ENCODE peak calls at places on chromosomes 4 and X, in four cellular contexts. E is endothelial cell of umbilical vein, T is stomach, C is aorta. A is an unnamed sample.

GRCh38 chrX:9913041-9913440 is 54.1 kb upstream of the CLDN34 start:
- DNase-seq in T (no peak), C (no peak), E (no peak), A (no peak)

GRCh38 chrX:114675365-114675764 is 91.5 kb downstream of the HTR2C start:
- DNase-seq in T (no peak), E (no peak), C (no peak), A (no peak)

GRCh38 chr4:54784188-54784671 is 126.5 kb downstream of the KIT start:
- DNase-seq in C (peak), T (peak), E (no peak), A (peak)

GRCh38 chrX:23980063-23980462 is 46.9 kb downstream of the KLHL15 start:
- DNase-seq in T (no peak), E (no peak), C (no peak), A (no peak)

GRCh38 chr4:68451246-68452211 is 4.3 kb downstream of the TMPRSS11E start:
- DNase-seq in C (no peak), T (no peak), E (no peak), A (no peak)

GRCh38 chr4:182231080-182231479 is 12.1 kb upstream of the TENM3 start:
- DNase-seq in T (no peak), C (no peak), E (no peak), A (no peak)

GRCh38 chr4:7461171-7461570 is 26.4 kb upstream of the PSAPL1 start:
- DNase-seq in T (no peak), C (no peak), E (no peak), A (no peak)

GRCh38 chr4:21184788-21185187 is 484.5 kb downstream of the PACRGL start:
- DNase-seq in E (no peak), T (no peak), C (no peak), A (no peak)

GRCh38 chr4:608236-608635 is 17.1 kb upstream of the PDE6B start:
- DNase-seq in C (no peak), E (no peak), T (peak), A (no peak)

GRCh38 chr4:80333121-80333520 is 2.4 kb upstream of the CFAP299 start:
- DNase-seq in T (no peak), E (no peak), C (no peak), A (no peak)

GRCh38 chr4:8439914-8440490 is 521 bp downstream of the ACOX3 start:
- DNase-seq in C (no peak), T (no peak), E (no peak), A (no peak)

GRCh38 chr4:154707877-154708276 is 35.9 kb upstream of the LRAT start:
- DNase-seq in C (no peak), T (no peak), E (no peak), A (no peak)

GRCh38 chrX:150363561-150364346 is 637 bp downstream of the MAMLD1 start:
- DNase-seq in T (no peak), C (peak), E (peak), A (peak)

GRCh38 chr4:85986266-85986665 is 373.6 kb downstream of the MAPK10 start:
- DNase-seq in E (no peak), T (no peak), C (no peak), A (no peak)

GRCh38 chr4:148800943-148801342 is 358.7 kb upstream of the NR3C2 start:
- DNase-seq in C (no peak), E (no peak), T (no peak), A (no peak)

GRCh38 chrX:132986556-132986955 is 28.1 kb upstream of the HS6ST2 start:
- DNase-seq in C (no peak), T (no peak), E (no peak), A (no peak)

GRCh38 chrX:1659664-1660461 is 45.0 kb downstream of the ASMT start:
- DNase-seq in C (no peak), T (no peak), E (no peak), A (no peak)

GRCh38 chr4:94458682-94459081 is 6.9 kb downstream of the PDLIM5 start:
- DNase-seq in T (no peak), E (no peak), C (no peak), A (no peak)

GRCh38 chrX:20252392-20253231 is 14.1 kb downstream of the RPS6KA3 start:
- DNase-seq in C (peak), E (peak), T (peak), A (peak)

GRCh38 chr4:101290651-101291050 is 56.7 kb downstream of the PPP3CA start:
- DNase-seq in T (no peak), E (no peak), C (no peak), A (no peak)

GRCh38 chr4:101291198-101291597 is 56.1 kb downstream of the PPP3CA start:
- DNase-seq in E (no peak), C (no peak), T (no peak), A (no peak)

GRCh38 chr4:101292901-101293300 is 54.4 kb downstream of the PPP3CA start:
- DNase-seq in T (no peak), E (no peak), C (no peak), A (no peak)

GRCh38 chr4:101294591-101294990 is 52.7 kb downstream of the PPP3CA start:
- DNase-seq in C (no peak), T (no peak), E (no peak), A (no peak)

DNA sequence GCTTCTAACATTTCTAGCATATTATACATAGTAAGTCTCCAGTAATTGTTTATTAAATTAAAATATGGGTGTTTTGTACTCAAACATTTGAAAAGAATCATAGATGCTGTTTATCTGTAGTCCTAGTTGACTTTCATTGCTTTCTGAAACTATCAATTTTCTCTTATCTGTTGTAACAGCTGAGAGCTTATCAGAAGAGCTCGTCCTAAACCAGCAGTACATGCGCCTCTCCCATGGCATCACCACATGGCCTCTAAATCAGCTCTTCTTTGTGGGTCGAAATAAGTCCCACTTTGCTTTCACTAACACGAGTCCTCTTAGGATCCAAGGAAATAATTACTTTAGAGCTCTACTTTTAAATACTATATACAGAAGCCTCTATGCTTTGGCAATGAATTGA is 55.1 kb downstream of the PPP3CA start:
- DNase-seq in T (no peak), C (no peak), E (no peak), A (no peak)
- H3K27ac ChIP-seq in T (no peak), C (no peak), E (no peak), A (no peak)

GRCh38 chrX:18886005-18886343 is 97.9 kb downstream of the PHKA2 start:
- DNase-seq in C (no peak), E (no peak), T (no peak), A (no peak)

GRCh38 chrX:18886344-18887161 is 97.4 kb downstream of the PHKA2 start:
- DNase-seq in E (peak), C (peak), T (peak), A (peak)

GRCh38 chrX:18883961-18884765 is 99.8 kb downstream of the PHKA2 start:
- DNase-seq in E (no peak), C (peak), T (no peak), A (peak)

GRCh38 chrX:18884916-18885315 is 99.0 kb downstream of the PHKA2 start:
- DNase-seq in E (no peak), T (no peak), C (no peak), A (no peak)

GRCh38 chrX:18885317-18886004 is 98.5 kb downstream of the PHKA2 start:
- DNase-seq in E (peak), T (no peak), C (no peak), A (no peak)
- H3K27ac ChIP-seq in E (no peak), T (no peak), C (peak), A (peak)

GRCh38 chr4:97645437-97645836 is 497.8 kb downstream of the STPG2 start:
- DNase-seq in T (no peak), E (no peak), C (no peak), A (no peak)
- H3K27ac ChIP-seq in T (no peak), E (no peak), C (no peak), A (no peak)

GRCh38 chrX:136193771-136194170 is 46.4 kb downstream of the FHL1 start:
- DNase-seq in C (no peak), T (no peak), E (no peak), A (no peak)
- H3K27ac ChIP-seq in C (peak), T (peak), E (no peak), A (peak)

GRCh38 chr4:14862881-14863280 is 139.4 kb upstream of the CPEB2 start:
- DNase-seq in C (peak), T (peak), E (no peak), A (no peak)

GRCh38 chr4:14863420-14864364 is 138.6 kb upstream of the CPEB2 start:
- DNase-seq in T (no peak), E (no peak), C (no peak), A (no peak)

GRCh38 chr4:14865804-14866203 is 136.5 kb upstream of the CPEB2 start:
- DNase-seq in C (no peak), T (no peak), E (no peak), A (no peak)

GRCh38 chr4:14864967-14865366 is 137.3 kb upstream of the CPEB2 start:
- DNase-seq in E (no peak), C (no peak), T (no peak), A (no peak)

GRCh38 chr4:14864365-14864762 is 137.9 kb upstream of the CPEB2 start:
- DNase-seq in E (no peak), C (no peak), T (no peak), A (no peak)
- H3K27ac ChIP-seq in E (no peak), C (no peak), T (no peak), A (no peak)

A was measured in upper lobe of right lung.